ENCODE peak calls at places on chromosomes 1 and 21, in four cellular contexts. I, J, W and A are unnamed samples.

GRCh38 chr1:33502726-33503125 is 30.3 kb downstream of the ZSCAN20 start:
- DNase-seq in W (no peak), I (peak; percentile 50), J (peak; percentile 78), A (peak; percentile 48)

GRCh38 chr1:154157520-154158306 is 2.8 kb upstream of the NUP210L start:
- DNase-seq in J (peak; percentile 81), I (peak; percentile 25), W (peak; percentile 22), A (peak; percentile 93)

GRCh38 chr1:222897527-222898190 is 82.8 kb downstream of the DISP1 start:
- DNase-seq in I (peak; percentile 15), J (peak; percentile 57), W (no peak), A (peak; percentile 62)

GRCh38 chr1:162019006-162019405 is 4.7 kb downstream of the OLFML2B start:
- DNase-seq in I (peak; percentile 93), W (peak; percentile 95), J (peak; percentile 74), A (peak; percentile 65)

GRCh38 chr1:55412060-55412459 is 196.9 kb upstream of the USP24 start:
- DNase-seq in W (no peak), I (no peak), J (no peak), A (no peak)

GRCh38 chr1:233172201-233172600 is 123.3 kb downstream of the PCNX2 start:
- DNase-seq in J (peak; percentile 81), W (no peak), I (peak; percentile 46), A (peak; percentile 69)

GRCh38 chr1:206035027-206035426 is 11.3 kb upstream of the CTSE start:
- DNase-seq in I (no peak), W (peak; percentile 47), J (no peak), A (no peak)

GRCh38 chr1:192788184-192788583 is 20.7 kb upstream of the RGS2 start:
- DNase-seq in I (peak; percentile 87), J (peak; percentile 85), W (no peak), A (peak; percentile 78)

GRCh38 chr21:42970946-42971653 is 3.3 kb upstream of the PKNOX1 start:
- DNase-seq in W (no peak), I (no peak), J (no peak), A (no peak)

GRCh38 chr1:54120698-54121481 is 31.9 kb downstream of the CDCP2 start:
- DNase-seq in I (no peak), J (no peak), W (no peak), A (no peak)

GRCh38 chr1:154749078-154749760 is 120.9 kb downstream of the KCNN3 start:
- DNase-seq in J (peak; percentile 54), I (peak; percentile 54), W (no peak), A (no peak)